ENCODE peak calls at places on chromosome 2, in eight cellular contexts. One of them, this sample, is unnamed.

GRCh38 chr2:130727286-130727924 is 1.5 kb upstream of the GPR148 start:
- DNase-seq in heart right ventricle: peak; percentile 79
- DNase-seq in cardiac muscle cell: peak; percentile 96
- DNase-seq in lower lobe of right lung: peak; percentile 86
- DNase-seq in transverse colon: peak; percentile 83
- DNase-seq in thoracic aorta: peak; percentile 46
- DNase-seq in H1: peak; percentile 99
- DNase-seq in mucosa of descending colon: peak; percentile 86
- DNase-seq in this sample: peak; percentile 90

GRCh38 chr2:9494096-9494495 is 19.7 kb downstream of the IAH1 start:
- DNase-seq in heart right ventricle: no peak
- DNase-seq in cardiac muscle cell: no peak
- DNase-seq in lower lobe of right lung: no peak
- DNase-seq in transverse colon: no peak
- DNase-seq in thoracic aorta: no peak
- DNase-seq in H1: no peak
- DNase-seq in mucosa of descending colon: no peak
- DNase-seq in this sample: no peak

GRCh38 chr2:228613133-228613532 is 431.6 kb upstream of the SPHKAP start:
- DNase-seq in heart right ventricle: no peak
- DNase-seq in cardiac muscle cell: no peak
- DNase-seq in lower lobe of right lung: no peak
- DNase-seq in transverse colon: no peak
- DNase-seq in thoracic aorta: no peak
- DNase-seq in H1: no peak
- DNase-seq in mucosa of descending colon: no peak
- DNase-seq in this sample: no peak

GRCh38 chr2:101368371-101368770 is 18.9 kb downstream of the CREG2 start:
- DNase-seq in heart right ventricle: no peak
- DNase-seq in cardiac muscle cell: no peak
- DNase-seq in lower lobe of right lung: no peak
- DNase-seq in transverse colon: no peak
- DNase-seq in thoracic aorta: no peak
- DNase-seq in H1: no peak
- DNase-seq in mucosa of descending colon: no peak
- DNase-seq in this sample: no peak

GRCh38 chr2:47174731-47175361 is 19.7 kb upstream of the STPG4 start:
- DNase-seq in heart right ventricle: no peak
- DNase-seq in cardiac muscle cell: no peak
- DNase-seq in lower lobe of right lung: peak; percentile 60
- DNase-seq in transverse colon: peak; percentile 82
- DNase-seq in thoracic aorta: no peak
- DNase-seq in H1: no peak
- DNase-seq in mucosa of descending colon: no peak
- DNase-seq in this sample: peak; percentile 90

GRCh38 chr2:241263061-241263460 is 52.4 kb downstream of the HDLBP start:
- DNase-seq in heart right ventricle: no peak
- DNase-seq in cardiac muscle cell: no peak
- DNase-seq in lower lobe of right lung: no peak
- DNase-seq in transverse colon: no peak
- DNase-seq in thoracic aorta: no peak
- DNase-seq in H1: no peak
- DNase-seq in mucosa of descending colon: no peak
- DNase-seq in this sample: no peak

GRCh38 chr2:84879595-84880394 is 1.1 kb downstream of the TRABD2A start:
- DNase-seq in heart right ventricle: no peak
- DNase-seq in cardiac muscle cell: no peak
- DNase-seq in lower lobe of right lung: no peak
- DNase-seq in transverse colon: peak; percentile 46
- DNase-seq in thoracic aorta: no peak
- DNase-seq in H1: peak; percentile 65
- DNase-seq in mucosa of descending colon: peak; percentile 59
- DNase-seq in this sample: peak; percentile 52

GRCh38 chr2:232336241-232336736 is 42.3 kb upstream of the ALPP start:
- DNase-seq in heart right ventricle: no peak
- DNase-seq in cardiac muscle cell: no peak
- DNase-seq in lower lobe of right lung: peak; percentile 35
- DNase-seq in transverse colon: peak; percentile 4
- DNase-seq in thoracic aorta: no peak
- DNase-seq in H1: peak; percentile 44
- DNase-seq in mucosa of descending colon: peak; percentile 18
- DNase-seq in this sample: no peak

GRCh38 chr2:152028182-152028862 is 70.5 kb downstream of the CACNB4 start:
- DNase-seq in heart right ventricle: no peak
- DNase-seq in cardiac muscle cell: no peak
- DNase-seq in lower lobe of right lung: no peak
- DNase-seq in transverse colon: no peak
- DNase-seq in thoracic aorta: no peak
- DNase-seq in H1: no peak
- DNase-seq in mucosa of descending colon: no peak
- DNase-seq in this sample: no peak

GRCh38 chr2:118185210-118186109 is 97.2 kb downstream of the INSIG2 start:
- DNase-seq in heart right ventricle: peak; percentile 57
- DNase-seq in cardiac muscle cell: peak; percentile 76
- DNase-seq in lower lobe of right lung: peak; percentile 80
- DNase-seq in transverse colon: peak; percentile 58
- DNase-seq in thoracic aorta: no peak
- DNase-seq in H1: peak; percentile 77
- DNase-seq in mucosa of descending colon: peak; percentile 68
- DNase-seq in this sample: peak; percentile 59

GRCh38 chr2:128268611-128269357 is 49.9 kb downstream of the HS6ST1 start:
- DNase-seq in heart right ventricle: peak; percentile 11
- DNase-seq in cardiac muscle cell: no peak
- DNase-seq in lower lobe of right lung: no peak
- DNase-seq in transverse colon: no peak
- DNase-seq in thoracic aorta: no peak
- DNase-seq in H1: peak; percentile 38
- DNase-seq in mucosa of descending colon: no peak
- DNase-seq in this sample: peak; percentile 14

GRCh38 chr2:181784556-181784955 is 104.2 kb upstream of the NEUROD1 start:
- DNase-seq in heart right ventricle: no peak
- DNase-seq in cardiac muscle cell: no peak
- DNase-seq in lower lobe of right lung: no peak
- DNase-seq in transverse colon: no peak
- DNase-seq in thoracic aorta: no peak
- DNase-seq in H1: no peak
- DNase-seq in mucosa of descending colon: no peak
- DNase-seq in this sample: no peak

GRCh38 chr2:148876589-148877402 is 1.8 kb downstream of the KIF5C start:
- DNase-seq in heart right ventricle: peak; percentile 18
- DNase-seq in cardiac muscle cell: peak; percentile 28
- DNase-seq in lower lobe of right lung: peak; percentile 46
- DNase-seq in transverse colon: peak; percentile 21
- DNase-seq in thoracic aorta: no peak
- DNase-seq in H1: peak; percentile 82
- DNase-seq in mucosa of descending colon: peak; percentile 32
- DNase-seq in this sample: peak; percentile 22

GRCh38 chr2:226198956-226199355 is 600.7 kb downstream of the IRS1 start:
- DNase-seq in heart right ventricle: no peak
- DNase-seq in cardiac muscle cell: no peak
- DNase-seq in lower lobe of right lung: no peak
- DNase-seq in transverse colon: no peak
- DNase-seq in thoracic aorta: no peak
- DNase-seq in H1: no peak
- DNase-seq in mucosa of descending colon: no peak
- DNase-seq in this sample: no peak

GRCh38 chr2:39408351-39409136 is 28.5 kb downstream of the MAP4K3 start:
- DNase-seq in heart right ventricle: no peak
- DNase-seq in cardiac muscle cell: no peak
- DNase-seq in lower lobe of right lung: no peak
- DNase-seq in transverse colon: no peak
- DNase-seq in thoracic aorta: no peak
- DNase-seq in H1: no peak
- DNase-seq in mucosa of descending colon: no peak
- DNase-seq in this sample: no peak

GRCh38 chr2:223819891-223820290 is 17.5 kb downstream of the AP1S3 start:
- DNase-seq in heart right ventricle: no peak
- DNase-seq in cardiac muscle cell: no peak
- DNase-seq in lower lobe of right lung: no peak
- DNase-seq in transverse colon: no peak
- DNase-seq in thoracic aorta: no peak
- DNase-seq in H1: no peak
- DNase-seq in mucosa of descending colon: no peak
- DNase-seq in this sample: no peak

GRCh38 chr2:159227467-159227866 is 59.0 kb downstream of the WDSUB1 start:
- DNase-seq in heart right ventricle: no peak
- DNase-seq in cardiac muscle cell: no peak
- DNase-seq in lower lobe of right lung: no peak
- DNase-seq in transverse colon: no peak
- DNase-seq in thoracic aorta: no peak
- DNase-seq in H1: no peak
- DNase-seq in mucosa of descending colon: no peak
- DNase-seq in this sample: no peak

GRCh38 chr2:31125918-31126695 is 12.1 kb downstream of the GALNT14 start:
- DNase-seq in heart right ventricle: no peak
- DNase-seq in cardiac muscle cell: no peak
- DNase-seq in lower lobe of right lung: no peak
- DNase-seq in transverse colon: no peak
- DNase-seq in thoracic aorta: no peak
- DNase-seq in H1: no peak
- DNase-seq in mucosa of descending colon: no peak
- DNase-seq in this sample: no peak

DNA sequence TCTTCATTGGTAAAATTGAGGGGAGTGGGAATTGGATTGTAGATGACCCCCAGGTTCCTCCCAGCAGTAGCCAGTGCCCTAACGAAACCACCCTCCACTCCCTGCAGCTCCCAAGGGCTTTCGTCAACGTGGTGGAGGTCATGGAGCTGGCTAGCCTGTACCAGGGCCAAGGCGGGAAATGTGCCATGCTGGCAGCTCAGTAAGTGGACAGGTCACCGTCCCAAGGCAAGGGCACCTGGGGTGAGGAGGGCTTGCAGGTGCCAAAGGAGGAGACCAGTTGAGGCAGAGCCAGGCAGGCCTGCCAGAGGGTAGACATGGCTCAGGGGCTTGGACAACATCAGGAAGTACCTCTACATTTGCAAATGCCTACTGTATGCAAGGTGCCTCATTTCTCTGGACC is 122.6 kb upstream of the PPP1CB start:
- DNase-seq in heart right ventricle: peak; percentile 60
- DNase-seq in cardiac muscle cell: no peak
- DNase-seq in lower lobe of right lung: no peak
- DNase-seq in transverse colon: no peak
- DNase-seq in thoracic aorta: no peak
- DNase-seq in H1: no peak
- DNase-seq in mucosa of descending colon: no peak
- DNase-seq in this sample: no peak
- H3K4me1 ChIP-seq in heart right ventricle: peaks cover 55% of the 10 kb centered on the region
- H3K4me1 ChIP-seq in cardiac muscle cell: peaks cover 24% of the 10 kb centered on the region
- H3K4me1 ChIP-seq in lower lobe of right lung: peaks cover 26% of the 10 kb centered on the region
- H3K4me1 ChIP-seq in transverse colon: peaks cover 37% of the 10 kb centered on the region
- H3K4me1 ChIP-seq in thoracic aorta: peaks cover 40% of the 10 kb centered on the region
- H3K4me1 ChIP-seq in H1: peaks cover 2% of the 10 kb centered on the region
- H3K4me1 ChIP-seq in mucosa of descending colon: peaks cover 22% of the 10 kb centered on the region
- H3K4me1 ChIP-seq in this sample: peaks cover 9% of the 10 kb centered on the region

GRCh38 chr2:174171686-174172445 is 76.5 kb downstream of the OLA1 start:
- DNase-seq in heart right ventricle: no peak
- DNase-seq in cardiac muscle cell: no peak
- DNase-seq in lower lobe of right lung: peak; percentile 28
- DNase-seq in transverse colon: no peak
- DNase-seq in thoracic aorta: no peak
- DNase-seq in H1: no peak
- DNase-seq in mucosa of descending colon: no peak
- DNase-seq in this sample: no peak

GRCh38 chr2:174169372-174169771 is 79.0 kb downstream of the OLA1 start:
- DNase-seq in heart right ventricle: no peak
- DNase-seq in cardiac muscle cell: no peak
- DNase-seq in lower lobe of right lung: no peak
- DNase-seq in transverse colon: no peak
- DNase-seq in thoracic aorta: no peak
- DNase-seq in H1: no peak
- DNase-seq in mucosa of descending colon: no peak
- DNase-seq in this sample: no peak

GRCh38 chr2:174172802-174173355 is 75.5 kb downstream of the OLA1 start:
- DNase-seq in heart right ventricle: no peak
- DNase-seq in cardiac muscle cell: no peak
- DNase-seq in lower lobe of right lung: no peak
- DNase-seq in transverse colon: no peak
- DNase-seq in thoracic aorta: no peak
- DNase-seq in H1: no peak
- DNase-seq in mucosa of descending colon: no peak
- DNase-seq in this sample: no peak

GRCh38 chr2:174176898-174177297 is 71.4 kb downstream of the OLA1 start:
- DNase-seq in heart right ventricle: no peak
- DNase-seq in cardiac muscle cell: no peak
- DNase-seq in lower lobe of right lung: no peak
- DNase-seq in transverse colon: no peak
- DNase-seq in thoracic aorta: no peak
- DNase-seq in H1: no peak
- DNase-seq in mucosa of descending colon: no peak
- DNase-seq in this sample: no peak

GRCh38 chr2:174174741-174175140 is 73.6 kb downstream of the OLA1 start:
- DNase-seq in heart right ventricle: no peak
- DNase-seq in cardiac muscle cell: no peak
- DNase-seq in lower lobe of right lung: no peak
- DNase-seq in transverse colon: no peak
- DNase-seq in thoracic aorta: no peak
- DNase-seq in H1: no peak
- DNase-seq in mucosa of descending colon: no peak
- DNase-seq in this sample: no peak
- H3K9me3 ChIP-seq in heart right ventricle: no peaks in the 10 kb centered on the region
- H3K9me3 ChIP-seq in cardiac muscle cell: no peaks in the 10 kb centered on the region
- H3K9me3 ChIP-seq in lower lobe of right lung: peaks cover 27% of the 10 kb centered on the region
- H3K9me3 ChIP-seq in transverse colon: peaks cover 10% of the 10 kb centered on the region
- H3K9me3 ChIP-seq in thoracic aorta: peaks cover 16% of the 10 kb centered on the region
- H3K9me3 ChIP-seq in H1: peaks cover 9% of the 10 kb centered on the region
- H3K9me3 ChIP-seq in mucosa of descending colon: peaks cover 17% of the 10 kb centered on the region
- H3K9me3 ChIP-seq in this sample: no peaks in the 10 kb centered on the region

GRCh38 chr2:197197808-197198409 is 112.7 kb downstream of the ANKRD44 start:
- DNase-seq in heart right ventricle: no peak
- DNase-seq in cardiac muscle cell: no peak
- DNase-seq in lower lobe of right lung: no peak
- DNase-seq in transverse colon: no peak
- DNase-seq in thoracic aorta: no peak
- DNase-seq in H1: no peak
- DNase-seq in mucosa of descending colon: no peak
- DNase-seq in this sample: no peak
- H3K4me1 ChIP-seq in heart right ventricle: peaks cover 40% of the 10 kb centered on the region
- H3K4me1 ChIP-seq in cardiac muscle cell: no peaks in the 10 kb centered on the region
- H3K4me1 ChIP-seq in lower lobe of right lung: peaks cover 73% of the 10 kb centered on the region
- H3K4me1 ChIP-seq in transverse colon: peaks cover 4% of the 10 kb centered on the region
- H3K4me1 ChIP-seq in thoracic aorta: peaks cover 34% of the 10 kb centered on the region
- H3K4me1 ChIP-seq in H1: no peaks in the 10 kb centered on the region
- H3K4me1 ChIP-seq in mucosa of descending colon: no peaks in the 10 kb centered on the region
- H3K4me1 ChIP-seq in this sample: no peaks in the 10 kb centered on the region

DNA sequence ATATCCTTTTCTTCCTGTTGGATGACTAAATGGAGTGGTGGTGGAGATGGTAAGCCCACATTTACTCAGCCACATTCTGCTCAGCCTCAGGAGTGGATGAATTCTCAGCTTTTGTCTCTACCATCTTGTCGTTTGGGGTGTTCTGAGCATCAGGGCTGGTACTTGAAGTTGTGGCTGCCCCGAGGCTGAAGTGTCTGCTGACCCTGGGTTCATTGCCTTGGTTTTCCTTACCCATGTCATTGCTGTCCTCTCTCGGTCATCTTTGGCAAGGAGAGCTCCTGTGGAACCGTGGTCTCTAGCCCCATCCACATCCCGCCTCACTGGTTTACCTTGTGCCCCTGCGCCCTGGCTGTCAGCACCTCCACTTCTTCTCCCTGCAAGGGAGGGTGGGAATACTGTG is 71.9 kb downstream of the GPR39 start:
- DNase-seq in heart right ventricle: no peak
- DNase-seq in cardiac muscle cell: no peak
- DNase-seq in lower lobe of right lung: no peak
- DNase-seq in transverse colon: no peak
- DNase-seq in thoracic aorta: no peak
- DNase-seq in H1: no peak
- DNase-seq in mucosa of descending colon: no peak
- DNase-seq in this sample: no peak
- H3K9me3 ChIP-seq in heart right ventricle: no peaks in the 10 kb centered on the region
- H3K9me3 ChIP-seq in cardiac muscle cell: no peaks in the 10 kb centered on the region
- H3K9me3 ChIP-seq in lower lobe of right lung: peaks cover 6% of the 10 kb centered on the region
- H3K9me3 ChIP-seq in transverse colon: no peaks in the 10 kb centered on the region
- H3K9me3 ChIP-seq in thoracic aorta: no peaks in the 10 kb centered on the region
- H3K9me3 ChIP-seq in H1: no peaks in the 10 kb centered on the region
- H3K9me3 ChIP-seq in mucosa of descending colon: no peaks in the 10 kb centered on the region
- H3K9me3 ChIP-seq in this sample: no peaks in the 10 kb centered on the region

This sample was measured in colonic mucosa.